ENCODE peak calls at places on chromosomes 1 and 21, in four cellular contexts. One of them, this sample, is unnamed.

GRCh38 chr1:22133247-22133927 is 9.5 kb downstream of the WNT4 start:
- DNase-seq in WTC11: no peak
- DNase-seq in K562: no peak
- DNase-seq in SK-N-SH: no peak
- DNase-seq in this sample: no peak

GRCh38 chr1:78348526-78349284 is 142.1 kb upstream of the PTGFR start:
- DNase-seq in WTC11: no peak
- DNase-seq in K562: no peak
- DNase-seq in SK-N-SH: no peak
- DNase-seq in this sample: no peak

GRCh38 chr1:17768651-17769241 is 13.6 kb downstream of the ACTL8 start:
- DNase-seq in WTC11: no peak
- DNase-seq in K562: peak
- DNase-seq in SK-N-SH: no peak
- DNase-seq in this sample: no peak

GRCh38 chr1:53895421-53895820 is 1.4 kb downstream of the DIO1 start:
- DNase-seq in WTC11: no peak
- DNase-seq in K562: no peak
- DNase-seq in SK-N-SH: no peak
- DNase-seq in this sample: no peak

GRCh38 chr21:33870768-33871167 is 44.8 kb downstream of the ATP5PO start:
- DNase-seq in WTC11: no peak
- DNase-seq in K562: no peak
- DNase-seq in SK-N-SH: no peak
- DNase-seq in this sample: no peak

GRCh38 chr21:36966846-36967657 is 583 bp upstream of the HLCS start:
- DNase-seq in WTC11: peak
- DNase-seq in K562: no peak
- DNase-seq in SK-N-SH: no peak
- DNase-seq in this sample: no peak

GRCh38 chr1:32031578-32032286 is 18.1 kb downstream of the KHDRBS1 start:
- DNase-seq in WTC11: no peak
- DNase-seq in K562: no peak
- DNase-seq in SK-N-SH: no peak
- DNase-seq in this sample: no peak

GRCh38 chr1:180040034-180040433 is 85.4 kb downstream of the CEP350 start:
- DNase-seq in WTC11: no peak
- DNase-seq in K562: no peak
- DNase-seq in SK-N-SH: peak
- DNase-seq in this sample: no peak

GRCh38 chr1:21339402-21340229 is 49.4 kb upstream of the ECE1 start:
- DNase-seq in WTC11: no peak
- DNase-seq in K562: no peak
- DNase-seq in SK-N-SH: no peak
- DNase-seq in this sample: no peak

DNA sequence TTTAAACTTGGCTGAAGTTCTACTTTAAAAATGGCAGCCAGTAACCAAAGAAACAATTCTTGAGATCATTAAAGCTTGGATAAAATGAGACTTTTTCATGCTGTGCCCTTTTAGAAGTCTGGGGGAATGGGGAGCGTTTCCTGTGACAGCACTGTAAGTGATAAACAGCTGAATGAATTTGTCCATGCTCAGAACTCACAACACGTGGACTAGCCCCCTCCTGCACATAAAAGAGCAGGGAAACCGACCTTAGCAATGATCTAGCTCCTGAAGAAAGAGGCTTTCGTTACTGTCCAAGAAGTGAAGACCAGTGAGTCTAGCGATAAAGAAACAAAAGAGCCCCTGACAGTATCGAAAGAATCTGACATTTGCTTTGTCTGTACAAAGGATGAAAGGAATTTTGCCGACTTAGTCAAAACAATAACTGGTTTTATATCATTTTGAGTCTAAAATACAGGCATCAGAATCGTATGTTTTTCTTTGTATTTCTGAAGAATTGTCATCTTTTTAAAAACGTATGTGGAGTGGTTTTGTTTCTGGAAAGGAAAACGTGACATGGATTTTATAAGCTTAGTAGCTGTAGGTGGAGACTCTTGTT is 60.8 kb downstream of the MAST2 start:
- DNase-seq in WTC11: no peak
- DNase-seq in K562: peak
- DNase-seq in SK-N-SH: no peak
- DNase-seq in this sample: no peak
- TF ChIP-seq USF1 in WTC11: no peak
- TF ChIP-seq USF1 in K562: no peak
- TF ChIP-seq USF1 in SK-N-SH: no peak
- TF ChIP-seq USF1 in this sample: no peak

GRCh38 chr1:241130881-241131280 is 226.1 kb downstream of the RGS7 start:
- DNase-seq in WTC11: no peak
- DNase-seq in K562: no peak
- DNase-seq in SK-N-SH: no peak
- DNase-seq in this sample: no peak
- TF ChIP-seq USF1 in WTC11: no peak
- TF ChIP-seq USF1 in K562: no peak
- TF ChIP-seq USF1 in SK-N-SH: no peak
- TF ChIP-seq USF1 in this sample: no peak

GRCh38 chr1:23168462-23169218 is at the start of gene LUZP1:
- DNase-seq in WTC11: peak
- DNase-seq in K562: peak
- DNase-seq in SK-N-SH: peak
- DNase-seq in this sample: no peak

GRCh38 chr1:23166854-23167253 is 1.8 kb downstream of the LUZP1 start:
- DNase-seq in WTC11: no peak
- DNase-seq in K562: no peak
- DNase-seq in SK-N-SH: no peak
- DNase-seq in this sample: no peak

GRCh38 chr1:23167353-23168078 is 1.1 kb downstream of the LUZP1 start:
- DNase-seq in WTC11: peak
- DNase-seq in K562: peak
- DNase-seq in SK-N-SH: peak
- DNase-seq in this sample: no peak

GRCh38 chr1:23169219-23169575 is 541 bp upstream of the LUZP1 start:
- DNase-seq in WTC11: no peak
- DNase-seq in K562: no peak
- DNase-seq in SK-N-SH: no peak
- DNase-seq in this sample: no peak

DNA sequence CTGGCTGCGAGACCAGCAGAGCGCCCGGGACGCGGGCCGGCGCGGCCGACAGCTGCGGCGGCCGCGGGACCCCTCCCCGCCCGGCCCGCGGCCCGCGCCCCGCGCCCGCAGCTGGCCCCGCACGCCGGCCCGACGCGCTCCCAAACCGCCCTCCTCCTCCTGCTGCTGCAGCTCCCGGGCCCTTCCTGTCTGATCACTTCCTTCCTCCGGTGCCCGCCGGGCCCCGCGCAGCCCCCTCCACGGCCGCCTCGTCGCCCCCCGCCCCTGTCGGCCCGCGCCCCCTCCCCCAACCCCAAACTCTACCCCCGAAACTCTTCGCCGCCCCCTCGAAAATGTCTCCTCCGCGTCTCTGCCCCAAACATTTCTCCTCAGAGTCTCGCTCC is 586 bp downstream of the LUZP1 start:
- DNase-seq in WTC11: no peak
- DNase-seq in K562: peak
- DNase-seq in SK-N-SH: peak
- DNase-seq in this sample: no peak
- TF ChIP-seq USF1 in WTC11: no peak
- TF ChIP-seq USF1 in K562: no peak
- TF ChIP-seq USF1 in SK-N-SH: no peak
- TF ChIP-seq USF1 in this sample: no peak

DNA sequence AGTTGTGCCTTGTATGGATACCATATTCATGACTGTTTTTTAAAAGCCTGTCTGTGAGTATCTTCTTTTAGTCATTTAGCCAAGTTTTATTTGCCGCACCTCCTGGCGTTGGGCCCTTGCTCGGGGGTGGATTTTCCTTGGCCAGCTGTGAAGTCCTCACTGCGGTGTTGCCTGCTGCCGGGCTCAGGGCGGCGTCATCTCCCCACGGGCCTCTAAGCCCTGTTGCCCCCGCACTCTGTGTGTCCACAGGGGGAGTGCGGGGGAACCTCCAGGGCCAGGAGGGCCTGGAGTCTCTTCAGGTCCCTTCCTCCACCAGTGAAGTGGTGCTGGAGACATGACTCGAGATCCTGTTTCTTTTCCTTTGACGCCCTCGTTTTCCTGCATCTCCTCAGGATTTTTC is 65.8 kb upstream of the DIP2A start:
- DNase-seq in WTC11: no peak
- DNase-seq in K562: no peak
- DNase-seq in SK-N-SH: no peak
- DNase-seq in this sample: no peak
- TF ChIP-seq USF1 in WTC11: no peak
- TF ChIP-seq USF1 in K562: no peak
- TF ChIP-seq USF1 in SK-N-SH: no peak
- TF ChIP-seq USF1 in this sample: no peak

DNA sequence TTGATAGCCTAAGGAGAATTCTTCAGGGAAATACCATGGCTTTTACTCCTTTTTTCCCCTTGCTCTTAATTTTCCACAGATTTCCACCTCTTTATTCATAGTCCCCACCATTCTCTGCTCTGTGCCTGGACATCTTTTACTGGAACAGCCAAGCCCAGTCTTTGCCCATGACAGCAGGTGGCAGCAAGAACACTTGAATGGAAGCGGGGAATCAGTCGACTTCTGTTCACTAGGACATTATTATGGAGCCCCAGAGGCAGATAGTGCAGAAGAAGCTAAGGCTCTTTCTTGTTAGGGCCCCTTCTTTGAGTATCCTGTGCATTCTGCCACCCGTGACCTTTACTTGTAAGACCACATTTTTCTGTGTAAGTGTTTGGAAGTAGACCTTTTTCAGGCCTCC is 6.3 kb downstream of the OR14I1 start:
- DNase-seq in WTC11: no peak
- DNase-seq in K562: peak
- DNase-seq in SK-N-SH: peak
- DNase-seq in this sample: no peak
- TF ChIP-seq USF1 in WTC11: no peak
- TF ChIP-seq USF1 in K562: no peak
- TF ChIP-seq USF1 in SK-N-SH: no peak
- TF ChIP-seq USF1 in this sample: no peak

GRCh38 chr1:240033406-240033805 is 58.3 kb upstream of the FMN2 start:
- DNase-seq in WTC11: no peak
- DNase-seq in K562: no peak
- DNase-seq in SK-N-SH: no peak
- DNase-seq in this sample: no peak

GRCh38 chr1:240030236-240030635 is 61.4 kb upstream of the FMN2 start:
- DNase-seq in WTC11: no peak
- DNase-seq in K562: no peak
- DNase-seq in SK-N-SH: no peak
- DNase-seq in this sample: no peak

GRCh38 chr1:240029418-240029817 is 62.3 kb upstream of the FMN2 start:
- DNase-seq in WTC11: no peak
- DNase-seq in K562: no peak
- DNase-seq in SK-N-SH: no peak
- DNase-seq in this sample: no peak

GRCh38 chr1:240031009-240031408 is 60.7 kb upstream of the FMN2 start:
- DNase-seq in WTC11: no peak
- DNase-seq in K562: no peak
- DNase-seq in SK-N-SH: no peak
- DNase-seq in this sample: no peak

GRCh38 chr1:240031414-240031813 is 60.3 kb upstream of the FMN2 start:
- DNase-seq in WTC11: no peak
- DNase-seq in K562: no peak
- DNase-seq in SK-N-SH: no peak
- DNase-seq in this sample: no peak
- TF ChIP-seq USF1 in WTC11: no peak
- TF ChIP-seq USF1 in K562: no peak
- TF ChIP-seq USF1 in SK-N-SH: no peak
- TF ChIP-seq USF1 in this sample: no peak

DNA sequence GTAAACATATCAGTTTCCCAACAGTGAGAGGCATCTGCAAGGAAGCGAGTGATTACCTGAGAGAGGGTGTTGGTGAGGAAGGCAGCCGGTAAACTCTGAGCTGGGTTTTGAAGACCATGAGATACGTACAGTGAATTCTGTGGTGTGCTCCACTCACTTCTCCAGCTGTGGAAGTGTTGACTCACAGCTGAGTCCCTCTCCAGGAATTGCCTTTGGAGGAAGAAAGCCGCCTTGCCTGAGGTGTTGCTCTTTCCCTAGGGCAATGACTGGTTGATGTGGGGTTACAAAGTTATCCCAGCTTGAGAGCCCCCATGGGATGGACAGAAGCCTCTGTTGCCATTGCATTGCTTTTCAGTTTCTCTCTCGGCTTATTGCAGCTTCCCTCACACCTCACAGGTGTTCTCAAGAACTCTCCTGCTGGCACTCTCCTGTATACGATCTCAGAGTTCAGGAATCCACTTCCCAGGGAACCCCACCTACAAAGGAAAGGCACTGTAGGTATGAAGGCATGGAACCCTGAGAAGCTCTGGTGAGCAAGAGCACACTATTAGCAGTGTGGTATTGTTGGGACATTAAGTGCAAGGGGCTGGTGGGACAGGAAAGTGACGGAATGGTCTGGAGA is 10.8 kb downstream of the NHLH1 start:
- DNase-seq in WTC11: no peak
- DNase-seq in K562: no peak
- DNase-seq in SK-N-SH: no peak
- DNase-seq in this sample: no peak
- TF ChIP-seq USF1 in WTC11: no peak
- TF ChIP-seq USF1 in K562: no peak
- TF ChIP-seq USF1 in SK-N-SH: no peak
- TF ChIP-seq USF1 in this sample: no peak